ENCODE peak calls at places on chromosome 13, in nine cellular contexts. One of them, this sample, is unnamed.

GRCh38 chr13:46127336-46128023 is 22.6 kb upstream of the CPB2 start:
- DNase-seq in AG08396: no peak
- DNase-seq in NCI-H1436: no peak
- DNase-seq in T-cell: no peak
- DNase-seq in skeletal muscle cell: no peak
- DNase-seq in activated naive CD4-positive, alpha-beta T cell: no peak
- DNase-seq in AG09319: no peak
- DNase-seq in substantia nigra: no peak
- DNase-seq in LHCN-M2: no peak
- DNase-seq in this sample: no peak

GRCh38 chr13:28059214-28059613 is 41.2 kb downstream of the FLT3 start:
- DNase-seq in skeletal muscle cell: no peak
- DNase-seq in LHCN-M2: peak
- DNase-seq in AG09319: no peak
- DNase-seq in NCI-H1436: no peak
- DNase-seq in T-cell: peak
- DNase-seq in activated naive CD4-positive, alpha-beta T cell: peak
- DNase-seq in AG08396: no peak
- DNase-seq in substantia nigra: no peak
- DNase-seq in this sample: peak

GRCh38 chr13:50916701-50917184 is 7.2 kb downstream of the RNASEH2B start:
- DNase-seq in substantia nigra: no peak
- DNase-seq in AG08396: no peak
- DNase-seq in skeletal muscle cell: no peak
- DNase-seq in activated naive CD4-positive, alpha-beta T cell: no peak
- DNase-seq in T-cell: no peak
- DNase-seq in NCI-H1436: no peak
- DNase-seq in AG09319: no peak
- DNase-seq in LHCN-M2: no peak
- DNase-seq in this sample: no peak

GRCh38 chr13:113651511-113652403 is 6.2 kb downstream of the ATP4B start:
- DNase-seq in skeletal muscle cell: no peak
- DNase-seq in substantia nigra: no peak
- DNase-seq in activated naive CD4-positive, alpha-beta T cell: no peak
- DNase-seq in AG08396: no peak
- DNase-seq in T-cell: no peak
- DNase-seq in LHCN-M2: no peak
- DNase-seq in AG09319: no peak
- DNase-seq in NCI-H1436: no peak
- DNase-seq in this sample: no peak

GRCh38 chr13:44904982-44905381 is 84.3 kb downstream of the NUFIP1 start:
- DNase-seq in activated naive CD4-positive, alpha-beta T cell: no peak
- DNase-seq in AG08396: peak
- DNase-seq in substantia nigra: no peak
- DNase-seq in T-cell: no peak
- DNase-seq in skeletal muscle cell: peak
- DNase-seq in AG09319: peak
- DNase-seq in NCI-H1436: no peak
- DNase-seq in LHCN-M2: peak
- DNase-seq in this sample: no peak

GRCh38 chr13:112722433-112723250 is 32.8 kb downstream of the ATP11A start:
- DNase-seq in T-cell: no peak
- DNase-seq in substantia nigra: no peak
- DNase-seq in LHCN-M2: peak
- DNase-seq in AG08396: peak
- DNase-seq in activated naive CD4-positive, alpha-beta T cell: no peak
- DNase-seq in AG09319: no peak
- DNase-seq in NCI-H1436: no peak
- DNase-seq in skeletal muscle cell: no peak
- DNase-seq in this sample: no peak

GRCh38 chr13:97395437-97396136 is 38.4 kb upstream of the RAP2A start:
- DNase-seq in substantia nigra: no peak
- DNase-seq in activated naive CD4-positive, alpha-beta T cell: no peak
- DNase-seq in NCI-H1436: no peak
- DNase-seq in T-cell: no peak
- DNase-seq in AG09319: no peak
- DNase-seq in LHCN-M2: peak
- DNase-seq in AG08396: peak
- DNase-seq in skeletal muscle cell: no peak
- DNase-seq in this sample: no peak

GRCh38 chr13:52665325-52665724 is 12.7 kb downstream of the SUGT1 start:
- DNase-seq in skeletal muscle cell: no peak
- DNase-seq in LHCN-M2: peak
- DNase-seq in AG09319: no peak
- DNase-seq in T-cell: no peak
- DNase-seq in substantia nigra: no peak
- DNase-seq in activated naive CD4-positive, alpha-beta T cell: no peak
- DNase-seq in AG08396: no peak
- DNase-seq in NCI-H1436: no peak
- DNase-seq in this sample: no peak

GRCh38 chr13:107865643-107866006 is 349.7 kb downstream of the LIG4 start:
- DNase-seq in AG08396: no peak
- DNase-seq in substantia nigra: no peak
- DNase-seq in NCI-H1436: no peak
- DNase-seq in AG09319: no peak
- DNase-seq in T-cell: no peak
- DNase-seq in LHCN-M2: no peak
- DNase-seq in activated naive CD4-positive, alpha-beta T cell: no peak
- DNase-seq in skeletal muscle cell: no peak
- DNase-seq in this sample: no peak

GRCh38 chr13:21121616-21122015 is 54.7 kb downstream of the SKA3 start:
- DNase-seq in activated naive CD4-positive, alpha-beta T cell: no peak
- DNase-seq in AG09319: no peak
- DNase-seq in T-cell: no peak
- DNase-seq in skeletal muscle cell: no peak
- DNase-seq in substantia nigra: no peak
- DNase-seq in LHCN-M2: no peak
- DNase-seq in AG08396: no peak
- DNase-seq in NCI-H1436: no peak
- DNase-seq in this sample: no peak

GRCh38 chr13:27463500-27463899 is 13.1 kb upstream of the MTIF3 start:
- DNase-seq in NCI-H1436: no peak
- DNase-seq in skeletal muscle cell: no peak
- DNase-seq in LHCN-M2: no peak
- DNase-seq in AG09319: no peak
- DNase-seq in T-cell: no peak
- DNase-seq in substantia nigra: no peak
- DNase-seq in activated naive CD4-positive, alpha-beta T cell: no peak
- DNase-seq in AG08396: no peak
- DNase-seq in this sample: no peak

GRCh38 chr13:44854264-44855060 is 134.8 kb downstream of the NUFIP1 start:
- DNase-seq in AG08396: no peak
- DNase-seq in T-cell: no peak
- DNase-seq in skeletal muscle cell: no peak
- DNase-seq in NCI-H1436: no peak
- DNase-seq in activated naive CD4-positive, alpha-beta T cell: no peak
- DNase-seq in AG09319: no peak
- DNase-seq in LHCN-M2: peak
- DNase-seq in substantia nigra: no peak
- DNase-seq in this sample: no peak

GRCh38 chr13:41588899-41589298 is 131.5 kb downstream of the RGCC start:
- DNase-seq in AG09319: peak
- DNase-seq in LHCN-M2: peak
- DNase-seq in T-cell: no peak
- DNase-seq in AG08396: peak
- DNase-seq in skeletal muscle cell: peak
- DNase-seq in activated naive CD4-positive, alpha-beta T cell: no peak
- DNase-seq in NCI-H1436: no peak
- DNase-seq in substantia nigra: no peak
- DNase-seq in this sample: no peak

GRCh38 chr13:110127986-110128511 is 178.9 kb downstream of the COL4A1 start:
- DNase-seq in AG08396: no peak
- DNase-seq in T-cell: no peak
- DNase-seq in AG09319: no peak
- DNase-seq in substantia nigra: no peak
- DNase-seq in skeletal muscle cell: no peak
- DNase-seq in activated naive CD4-positive, alpha-beta T cell: no peak
- DNase-seq in LHCN-M2: peak
- DNase-seq in NCI-H1436: no peak
- DNase-seq in this sample: no peak

GRCh38 chr13:107716741-107717140 is 498.6 kb downstream of the LIG4 start:
- DNase-seq in LHCN-M2: no peak
- DNase-seq in skeletal muscle cell: no peak
- DNase-seq in NCI-H1436: no peak
- DNase-seq in substantia nigra: no peak
- DNase-seq in T-cell: no peak
- DNase-seq in AG09319: no peak
- DNase-seq in activated naive CD4-positive, alpha-beta T cell: no peak
- DNase-seq in AG08396: no peak
- DNase-seq in this sample: no peak

GRCh38 chr13:104466016-104466415 is 1399.8 kb upstream of the SLC10A2 start:
- DNase-seq in LHCN-M2: no peak
- DNase-seq in AG09319: no peak
- DNase-seq in T-cell: no peak
- DNase-seq in AG08396: no peak
- DNase-seq in skeletal muscle cell: no peak
- DNase-seq in substantia nigra: no peak
- DNase-seq in NCI-H1436: no peak
- DNase-seq in activated naive CD4-positive, alpha-beta T cell: no peak
- DNase-seq in this sample: no peak

GRCh38 chr13:30766957-30767603 is 31.7 kb downstream of the ALOX5AP start:
- DNase-seq in T-cell: peak
- DNase-seq in NCI-H1436: no peak
- DNase-seq in substantia nigra: no peak
- DNase-seq in LHCN-M2: no peak
- DNase-seq in activated naive CD4-positive, alpha-beta T cell: no peak
- DNase-seq in AG08396: no peak
- DNase-seq in skeletal muscle cell: no peak
- DNase-seq in AG09319: no peak
- DNase-seq in this sample: no peak

This sample was measured in activated effector memory CD4-positive, alpha-beta T cell treated with Interleukin-2 at 50 U/mL for 16 hours.